ENCODE peak calls at places on chromosome X, in four cellular contexts. One of them, this sample, is unnamed. For H3K27me3, the result is how much of the 10 kb centered on the place peaks cover.

GRCh38 chrX:131704136-131704695 is 160.3 kb downstream of the OR13H1 start:
- DNase-seq in uterus: peak
- DNase-seq in HepG2: no peak
- DNase-seq in effector memory CD4-positive, alpha-beta T cell: peak
- DNase-seq in this sample: no peak

GRCh38 chrX:104270916-104271512 is 16.3 kb upstream of the ESX1 start:
- DNase-seq in uterus: peak
- DNase-seq in HepG2: peak
- DNase-seq in effector memory CD4-positive, alpha-beta T cell: no peak
- DNase-seq in this sample: peak

GRCh38 chrX:39966186-39966585 is 131.6 kb downstream of the BCOR start:
- DNase-seq in uterus: no peak
- DNase-seq in HepG2: no peak
- DNase-seq in effector memory CD4-positive, alpha-beta T cell: no peak
- DNase-seq in this sample: no peak

GRCh38 chrX:102934624-102935023 is 2.4 kb upstream of the RAB40AL start:
- DNase-seq in uterus: no peak
- DNase-seq in HepG2: peak
- DNase-seq in effector memory CD4-positive, alpha-beta T cell: no peak
- DNase-seq in this sample: peak

GRCh38 chrX:23786268-23786815 is 3.4 kb downstream of the SAT1 start:
- DNase-seq in uterus: no peak
- DNase-seq in HepG2: no peak
- DNase-seq in effector memory CD4-positive, alpha-beta T cell: no peak
- DNase-seq in this sample: no peak

GRCh38 chrX:38649674-38650647 is 88.6 kb downstream of the TSPAN7 start:
- DNase-seq in uterus: no peak
- DNase-seq in HepG2: no peak
- DNase-seq in effector memory CD4-positive, alpha-beta T cell: no peak
- DNase-seq in this sample: no peak

GRCh38 chrX:150100261-150100660 is 162.0 kb upstream of the EOLA2 start:
- DNase-seq in uterus: no peak
- DNase-seq in HepG2: no peak
- DNase-seq in effector memory CD4-positive, alpha-beta T cell: no peak
- DNase-seq in this sample: no peak

GRCh38 chrX:69062493-69062892 is 102.8 kb downstream of the PJA1 start:
- DNase-seq in uterus: no peak
- DNase-seq in HepG2: no peak
- DNase-seq in effector memory CD4-positive, alpha-beta T cell: no peak
- DNase-seq in this sample: no peak

GRCh38 chrX:8782595-8782994 is 18.6 kb downstream of the FAM9A start:
- DNase-seq in uterus: no peak
- DNase-seq in HepG2: no peak
- DNase-seq in effector memory CD4-positive, alpha-beta T cell: no peak
- DNase-seq in this sample: no peak

GRCh38 chrX:63330681-63331080 is 20.5 kb downstream of the SPIN4 start:
- DNase-seq in uterus: no peak
- DNase-seq in HepG2: no peak
- DNase-seq in effector memory CD4-positive, alpha-beta T cell: no peak
- DNase-seq in this sample: no peak

GRCh38 chrX:153573999-153574398 is 24.9 kb downstream of the CCNQ start:
- DNase-seq in uterus: no peak
- DNase-seq in HepG2: no peak
- DNase-seq in effector memory CD4-positive, alpha-beta T cell: no peak
- DNase-seq in this sample: no peak

GRCh38 chrX:31480696-31481095 is 408.9 kb upstream of the FTHL17 start:
- DNase-seq in uterus: no peak
- DNase-seq in HepG2: no peak
- DNase-seq in effector memory CD4-positive, alpha-beta T cell: no peak
- DNase-seq in this sample: peak

GRCh38 chrX:123833387-123833786 is 26.5 kb upstream of the XIAP start:
- DNase-seq in uterus: peak
- DNase-seq in HepG2: peak
- DNase-seq in effector memory CD4-positive, alpha-beta T cell: peak
- DNase-seq in this sample: peak

GRCh38 chrX:120769576-120770341 is 105.9 kb downstream of the CT47B1 start:
- DNase-seq in uterus: no peak
- DNase-seq in HepG2: peak
- DNase-seq in effector memory CD4-positive, alpha-beta T cell: no peak
- DNase-seq in this sample: peak

GRCh38 chrX:68930576-68931317 is 101.9 kb downstream of the EFNB1 start:
- DNase-seq in uterus: no peak
- DNase-seq in HepG2: no peak
- DNase-seq in effector memory CD4-positive, alpha-beta T cell: no peak
- DNase-seq in this sample: no peak

GRCh38 chrX:151725338-151725614 is 9.3 kb upstream of the CNGA2 start:
- DNase-seq in uterus: no peak
- DNase-seq in HepG2: no peak
- DNase-seq in effector memory CD4-positive, alpha-beta T cell: no peak
- DNase-seq in this sample: no peak

GRCh38 chrX:49247916-49248811 is 12.9 kb downstream of the CCDC22 start:
- DNase-seq in uterus: no peak
- DNase-seq in HepG2: no peak
- DNase-seq in effector memory CD4-positive, alpha-beta T cell: no peak
- DNase-seq in this sample: no peak

GRCh38 chrX:151478052-151478451 is 81.0 kb downstream of the VMA21 start:
- DNase-seq in uterus: no peak
- DNase-seq in HepG2: no peak
- DNase-seq in effector memory CD4-positive, alpha-beta T cell: no peak
- DNase-seq in this sample: no peak

GRCh38 chrX:115364625-115365024 is 75.1 kb downstream of the LUZP4 start:
- DNase-seq in uterus: no peak
- DNase-seq in HepG2: peak
- DNase-seq in effector memory CD4-positive, alpha-beta T cell: no peak
- DNase-seq in this sample: no peak

GRCh38 chrX:39982927-39983326 is 114.8 kb downstream of the BCOR start:
- DNase-seq in uterus: no peak
- DNase-seq in HepG2: no peak
- DNase-seq in effector memory CD4-positive, alpha-beta T cell: no peak
- DNase-seq in this sample: no peak

GRCh38 chrX:114800719-114801118 is 216.7 kb downstream of the IL13RA2 start:
- DNase-seq in uterus: no peak
- DNase-seq in HepG2: peak
- DNase-seq in effector memory CD4-positive, alpha-beta T cell: no peak
- DNase-seq in this sample: no peak

GRCh38 chrX:9923357-9923756 is 43.8 kb upstream of the CLDN34 start:
- DNase-seq in uterus: no peak
- DNase-seq in HepG2: no peak
- DNase-seq in effector memory CD4-positive, alpha-beta T cell: no peak
- DNase-seq in this sample: no peak

GRCh38 chrX:32618154-32618553 is 593.2 kb downstream of the DMD start:
- DNase-seq in uterus: no peak
- DNase-seq in HepG2: no peak
- DNase-seq in effector memory CD4-positive, alpha-beta T cell: no peak
- DNase-seq in this sample: no peak

GRCh38 chrX:24306430-24306829 is 7.4 kb downstream of the SUPT20HL2 start:
- DNase-seq in uterus: no peak
- DNase-seq in HepG2: peak
- DNase-seq in effector memory CD4-positive, alpha-beta T cell: no peak
- DNase-seq in this sample: no peak

GRCh38 chrX:11341274-11342256 is 48.4 kb downstream of the AMELX start:
- DNase-seq in uterus: peak
- DNase-seq in HepG2: no peak
- DNase-seq in effector memory CD4-positive, alpha-beta T cell: no peak
- DNase-seq in this sample: no peak

GRCh38 chrX:41408576-41408975 is 38.6 kb upstream of the NYX start:
- DNase-seq in uterus: no peak
- DNase-seq in HepG2: no peak
- DNase-seq in effector memory CD4-positive, alpha-beta T cell: no peak
- DNase-seq in this sample: no peak

GRCh38 chrX:133933316-133933715 is 52.1 kb downstream of the GPC3 start:
- DNase-seq in uterus: no peak
- DNase-seq in HepG2: no peak
- DNase-seq in effector memory CD4-positive, alpha-beta T cell: no peak
- DNase-seq in this sample: no peak

GRCh38 chrX:25019707-25020390 is 4.1 kb upstream of the ARX start:
- DNase-seq in uterus: no peak
- DNase-seq in HepG2: no peak
- DNase-seq in effector memory CD4-positive, alpha-beta T cell: no peak
- DNase-seq in this sample: no peak

GRCh38 chrX:150164971-150165605 is 198.0 kb upstream of the MAMLD1 start:
- DNase-seq in uterus: no peak
- DNase-seq in HepG2: no peak
- DNase-seq in effector memory CD4-positive, alpha-beta T cell: no peak
- DNase-seq in this sample: no peak

GRCh38 chrX:66255359-66255967 is 91.4 kb downstream of the HEPH start:
- DNase-seq in uterus: no peak
- DNase-seq in HepG2: no peak
- DNase-seq in effector memory CD4-positive, alpha-beta T cell: no peak
- DNase-seq in this sample: peak

GRCh38 chrX:13906103-13906502 is 89.2 kb upstream of the GPM6B start:
- DNase-seq in uterus: no peak
- DNase-seq in HepG2: no peak
- DNase-seq in effector memory CD4-positive, alpha-beta T cell: no peak
- DNase-seq in this sample: no peak

GRCh38 chrX:115017455-115017854 is at the start of gene IL13RA2:
- DNase-seq in uterus: no peak
- DNase-seq in HepG2: no peak
- DNase-seq in effector memory CD4-positive, alpha-beta T cell: no peak
- DNase-seq in this sample: no peak

GRCh38 chrX:68146054-68146453 is 287.2 kb downstream of the OPHN1 start:
- DNase-seq in uterus: no peak
- DNase-seq in HepG2: peak
- DNase-seq in effector memory CD4-positive, alpha-beta T cell: no peak
- DNase-seq in this sample: peak

GRCh38 chrX:1658083-1658463 is 43.2 kb downstream of the ASMT start:
- DNase-seq in uterus: no peak
- DNase-seq in HepG2: no peak
- DNase-seq in effector memory CD4-positive, alpha-beta T cell: no peak
- DNase-seq in this sample: no peak

GRCh38 chrX:41722816-41723215 is 1.2 kb upstream of the GPR82 start:
- DNase-seq in uterus: no peak
- DNase-seq in HepG2: no peak
- DNase-seq in effector memory CD4-positive, alpha-beta T cell: no peak
- DNase-seq in this sample: no peak

GRCh38 chrX:2664497-2664896 is 26.6 kb upstream of the CD99 start:
- DNase-seq in uterus: peak
- DNase-seq in HepG2: no peak
- DNase-seq in effector memory CD4-positive, alpha-beta T cell: no peak
- DNase-seq in this sample: no peak

GRCh38 chrX:123424546-123424945 is 240.5 kb downstream of the GRIA3 start:
- DNase-seq in uterus: no peak
- DNase-seq in HepG2: no peak
- DNase-seq in effector memory CD4-positive, alpha-beta T cell: no peak
- DNase-seq in this sample: no peak

GRCh38 chrX:34734383-34734782 is 77.3 kb upstream of the TMEM47 start:
- DNase-seq in uterus: no peak
- DNase-seq in HepG2: no peak
- DNase-seq in effector memory CD4-positive, alpha-beta T cell: no peak
- DNase-seq in this sample: no peak

GRCh38 chrX:119693996-119694451 is 1.1 kb upstream of the SEPTIN6 start:
- DNase-seq in uterus: no peak
- DNase-seq in HepG2: no peak
- DNase-seq in effector memory CD4-positive, alpha-beta T cell: no peak
- DNase-seq in this sample: no peak

GRCh38 chrX:119693032-119693995 is at the start of gene SEPTIN6:
- DNase-seq in uterus: peak
- DNase-seq in HepG2: peak
- DNase-seq in effector memory CD4-positive, alpha-beta T cell: peak
- DNase-seq in this sample: peak

GRCh38 chrX:119694601-119695534 is 1.9 kb upstream of the SEPTIN6 start:
- DNase-seq in uterus: no peak
- DNase-seq in HepG2: peak
- DNase-seq in effector memory CD4-positive, alpha-beta T cell: no peak
- DNase-seq in this sample: no peak

GRCh38 chrX:119696251-119696890 is 3.4 kb upstream of the SEPTIN6 start:
- DNase-seq in uterus: no peak
- DNase-seq in HepG2: no peak
- DNase-seq in effector memory CD4-positive, alpha-beta T cell: no peak
- DNase-seq in this sample: no peak

DNA sequence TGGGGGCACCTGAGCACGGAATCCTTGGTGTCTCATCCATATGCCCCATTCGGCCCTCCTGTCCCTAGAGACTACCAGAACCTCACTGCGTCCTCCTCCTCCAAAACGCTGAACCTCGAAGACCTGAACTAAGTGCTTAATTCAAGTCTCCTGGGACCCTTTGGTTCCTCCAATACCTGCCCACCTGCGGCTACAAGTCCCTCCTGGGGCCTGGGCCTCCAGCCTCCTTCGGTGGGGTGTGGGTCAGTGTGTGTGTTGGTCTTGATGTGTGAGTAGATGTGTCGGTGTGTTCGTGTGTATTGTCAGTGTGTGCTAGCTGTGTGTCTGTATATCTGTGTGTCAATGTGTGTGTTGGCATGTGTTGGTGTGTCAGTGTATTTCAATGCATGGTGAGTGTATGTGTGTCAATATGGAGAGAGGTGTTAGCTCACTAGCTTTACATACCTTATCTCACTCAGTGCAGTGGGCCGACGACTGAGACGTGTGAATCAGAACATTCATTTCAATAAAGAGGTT is 2.6 kb upstream of the SEPTIN6 start:
- DNase-seq in uterus: no peak
- DNase-seq in HepG2: no peak
- DNase-seq in effector memory CD4-positive, alpha-beta T cell: no peak
- DNase-seq in this sample: no peak
- H3K4me3 ChIP-seq in uterus: no peak
- H3K4me3 ChIP-seq in HepG2: no peak
- H3K4me3 ChIP-seq in effector memory CD4-positive, alpha-beta T cell: no peak
- H3K4me3 ChIP-seq in this sample: no peak

GRCh38 chrX:107686792-107687191 is 58.5 kb downstream of the PRPS1 start:
- DNase-seq in uterus: no peak
- DNase-seq in HepG2: no peak
- DNase-seq in effector memory CD4-positive, alpha-beta T cell: no peak
- DNase-seq in this sample: no peak
- H3K27me3 ChIP-seq in uterus: under half
- H3K27me3 ChIP-seq in HepG2: under half
- H3K27me3 ChIP-seq in effector memory CD4-positive, alpha-beta T cell: under half
- H3K27me3 ChIP-seq in this sample: under half

GRCh38 chrX:52261125-52261462 is 76.4 kb downstream of the MAGED4 start:
- DNase-seq in uterus: no peak
- DNase-seq in HepG2: no peak
- DNase-seq in effector memory CD4-positive, alpha-beta T cell: no peak
- DNase-seq in this sample: no peak
- H3K4me3 ChIP-seq in uterus: peak
- H3K4me3 ChIP-seq in HepG2: peak
- H3K4me3 ChIP-seq in effector memory CD4-positive, alpha-beta T cell: peak
- H3K4me3 ChIP-seq in this sample: no peak

GRCh38 chrX:79559290-79559689 is 192.2 kb upstream of the ITM2A start:
- DNase-seq in uterus: no peak
- DNase-seq in HepG2: no peak
- DNase-seq in effector memory CD4-positive, alpha-beta T cell: no peak
- DNase-seq in this sample: no peak
- H3K27me3 ChIP-seq in uterus: under half
- H3K27me3 ChIP-seq in HepG2: under half
- H3K27me3 ChIP-seq in effector memory CD4-positive, alpha-beta T cell: under half
- H3K27me3 ChIP-seq in this sample: under half

GRCh38 chrX:29746326-29746725 is 469.0 kb upstream of the MAGEB2 start:
- DNase-seq in uterus: no peak
- DNase-seq in HepG2: no peak
- DNase-seq in effector memory CD4-positive, alpha-beta T cell: no peak
- DNase-seq in this sample: no peak
- H3K4me3 ChIP-seq in uterus: no peak
- H3K4me3 ChIP-seq in HepG2: no peak
- H3K4me3 ChIP-seq in effector memory CD4-positive, alpha-beta T cell: no peak
- H3K4me3 ChIP-seq in this sample: no peak